ENCODE peak calls at places on chromosomes 3 and 15, in four cellular contexts. One of them, this sample, is unnamed.

GRCh38 chr3:194928831-194929594 is 243.3 kb downstream of the FAM43A start:
- DNase-seq in WTC11: peak; percentile 82
- DNase-seq in K562: peak; percentile 54
- DNase-seq in GM12878: no peak
- DNase-seq in this sample: no peak

GRCh38 chr3:50591196-50591741 is 20.3 kb downstream of the CISH start:
- DNase-seq in WTC11: no peak
- DNase-seq in GM12878: no peak
- DNase-seq in K562: no peak
- DNase-seq in this sample: no peak

GRCh38 chr3:124676236-124676635 is 54.0 kb upstream of the UMPS start:
- DNase-seq in K562: peak; percentile 18
- DNase-seq in GM12878: no peak
- DNase-seq in WTC11: no peak
- DNase-seq in this sample: no peak

GRCh38 chr3:48118322-48118721 is 69.9 kb downstream of the CDC25A start:
- DNase-seq in WTC11: peak; percentile 21
- DNase-seq in K562: no peak
- DNase-seq in GM12878: no peak
- DNase-seq in this sample: no peak

GRCh38 chr15:72070817-72071447 is 47.0 kb downstream of the MYO9A start:
- DNase-seq in GM12878: no peak
- DNase-seq in WTC11: no peak
- DNase-seq in K562: no peak
- DNase-seq in this sample: no peak

GRCh38 chr3:71214797-71215196 is 368.7 kb downstream of the FOXP1 start:
- DNase-seq in GM12878: no peak
- DNase-seq in K562: no peak
- DNase-seq in WTC11: no peak
- DNase-seq in this sample: no peak

GRCh38 chr3:46987485-46988401 is 8.3 kb downstream of the NBEAL2 start:
- DNase-seq in WTC11: peak; percentile 66
- DNase-seq in GM12878: peak; percentile 63
- DNase-seq in K562: peak; percentile 99
- DNase-seq in this sample: no peak

GRCh38 chr15:67945951-67946700 is 106.3 kb upstream of the RNU6-1 start:
- DNase-seq in GM12878: no peak
- DNase-seq in K562: no peak
- DNase-seq in WTC11: peak; percentile 60
- DNase-seq in this sample: peak; percentile 98

GRCh38 chr15:99504823-99505551 is 60.8 kb upstream of the MEF2A start:
- DNase-seq in GM12878: no peak
- DNase-seq in K562: no peak
- DNase-seq in WTC11: no peak
- DNase-seq in this sample: peak; percentile 25

GRCh38 chr15:39447431-39447830 is 133.4 kb upstream of the THBS1 start:
- DNase-seq in GM12878: no peak
- DNase-seq in WTC11: no peak
- DNase-seq in K562: no peak
- DNase-seq in this sample: no peak

GRCh38 chr15:31402003-31402402 is 75.4 kb downstream of the KLF13 start:
- DNase-seq in GM12878: no peak
- DNase-seq in K562: no peak
- DNase-seq in WTC11: no peak
- DNase-seq in this sample: no peak

GRCh38 chr3:43862992-43863805 is 172.5 kb downstream of the ABHD5 start:
- DNase-seq in WTC11: no peak
- DNase-seq in K562: no peak
- DNase-seq in GM12878: no peak
- DNase-seq in this sample: no peak

GRCh38 chr3:108818404-108818803 is 4.2 kb upstream of the TRAT1 start:
- DNase-seq in WTC11: peak; percentile 62
- DNase-seq in K562: peak; percentile 16
- DNase-seq in GM12878: no peak
- DNase-seq in this sample: peak; percentile 3

GRCh38 chr15:76223521-76223920 is 87.7 kb downstream of the ETFA start:
- DNase-seq in GM12878: peak; percentile 64
- DNase-seq in WTC11: no peak
- DNase-seq in K562: no peak
- DNase-seq in this sample: no peak

GRCh38 chr15:42133892-42134502 is 22.4 kb downstream of the PLA2G4F start:
- DNase-seq in WTC11: peak; percentile 90
- DNase-seq in K562: peak; percentile 76
- DNase-seq in GM12878: no peak
- DNase-seq in this sample: peak; percentile 52

GRCh38 chr3:9398715-9399708 is 1.6 kb downstream of the SETD5 start:
- DNase-seq in WTC11: no peak
- DNase-seq in GM12878: no peak
- DNase-seq in K562: peak; percentile 46
- DNase-seq in this sample: peak; percentile 62

GRCh38 chr15:76517910-76518309 is 181.3 kb downstream of the ISL2 start:
- DNase-seq in WTC11: no peak
- DNase-seq in GM12878: no peak
- DNase-seq in K562: no peak
- DNase-seq in this sample: no peak

GRCh38 chr3:79551997-79552396 is 215.8 kb downstream of the ROBO1 start:
- DNase-seq in GM12878: no peak
- DNase-seq in K562: no peak
- DNase-seq in WTC11: no peak
- DNase-seq in this sample: no peak

GRCh38 chr15:39680868-39681267 is 100.0 kb downstream of the THBS1 start:
- DNase-seq in GM12878: no peak
- DNase-seq in K562: no peak
- DNase-seq in WTC11: no peak
- DNase-seq in this sample: no peak

GRCh38 chr15:34275721-34276120 is 50.9 kb downstream of the EMC4 start:
- DNase-seq in GM12878: no peak
- DNase-seq in WTC11: no peak
- DNase-seq in K562: no peak
- DNase-seq in this sample: no peak

GRCh38 chr3:20040476-20041196 is 390 bp downstream of the KAT2B start:
- DNase-seq in GM12878: no peak
- DNase-seq in WTC11: peak; percentile 65
- DNase-seq in K562: peak; percentile 92
- DNase-seq in this sample: peak; percentile 27

GRCh38 chr15:77821188-77821958 is 188.7 kb upstream of the LINGO1 start:
- DNase-seq in K562: peak; percentile 75
- DNase-seq in WTC11: peak; percentile 82
- DNase-seq in GM12878: no peak
- DNase-seq in this sample: peak; percentile 24

GRCh38 chr15:85693277-85693676 is 101.4 kb downstream of the KLHL25 start:
- DNase-seq in K562: no peak
- DNase-seq in GM12878: no peak
- DNase-seq in WTC11: no peak
- DNase-seq in this sample: no peak

GRCh38 chr3:4716731-4717362 is 223.7 kb downstream of the ITPR1 start:
- DNase-seq in WTC11: no peak
- DNase-seq in K562: no peak
- DNase-seq in GM12878: no peak
- DNase-seq in this sample: no peak

GRCh38 chr15:60462027-60462426 is 16.9 kb downstream of the ICE2 start:
- DNase-seq in GM12878: no peak
- DNase-seq in K562: no peak
- DNase-seq in WTC11: no peak
- DNase-seq in this sample: no peak

GRCh38 chr3:110343945-110344344 is 727.7 kb upstream of the NECTIN3 start:
- DNase-seq in K562: no peak
- DNase-seq in WTC11: no peak
- DNase-seq in GM12878: no peak
- DNase-seq in this sample: peak; percentile 19

GRCh38 chr15:60485365-60485764 is 6.4 kb upstream of the ICE2 start:
- DNase-seq in GM12878: no peak
- DNase-seq in WTC11: no peak
- DNase-seq in K562: no peak
- DNase-seq in this sample: no peak

GRCh38 chr3:179196098-179196497 is 47.9 kb downstream of the PIK3CA start:
- DNase-seq in K562: no peak
- DNase-seq in WTC11: no peak
- DNase-seq in GM12878: peak; percentile 24
- DNase-seq in this sample: no peak

GRCh38 chr3:158159714-158160113 is 49.8 kb downstream of the RSRC1 start:
- DNase-seq in GM12878: no peak
- DNase-seq in WTC11: no peak
- DNase-seq in K562: peak; percentile 16
- DNase-seq in this sample: no peak

GRCh38 chr3:158165730-158166129 is 55.8 kb downstream of the RSRC1 start:
- DNase-seq in K562: no peak
- DNase-seq in GM12878: no peak
- DNase-seq in WTC11: no peak
- DNase-seq in this sample: no peak

GRCh38 chr3:158166223-158166622 is 56.3 kb downstream of the RSRC1 start:
- DNase-seq in K562: no peak
- DNase-seq in WTC11: no peak
- DNase-seq in GM12878: no peak
- DNase-seq in this sample: no peak

GRCh38 chr3:158158969-158159368 is 49.1 kb downstream of the RSRC1 start:
- DNase-seq in WTC11: no peak
- DNase-seq in K562: no peak
- DNase-seq in GM12878: no peak
- DNase-seq in this sample: no peak

GRCh38 chr3:158160958-158161357 is 51.1 kb downstream of the RSRC1 start:
- DNase-seq in GM12878: no peak
- DNase-seq in WTC11: no peak
- DNase-seq in K562: no peak
- DNase-seq in this sample: no peak
- TF ChIP-seq TCF7 in GM12878: no peak
- TF ChIP-seq TCF7 in WTC11: no peak
- TF ChIP-seq TCF7 in K562: no peak
- TF ChIP-seq TCF7 in this sample: no peak

DNA sequence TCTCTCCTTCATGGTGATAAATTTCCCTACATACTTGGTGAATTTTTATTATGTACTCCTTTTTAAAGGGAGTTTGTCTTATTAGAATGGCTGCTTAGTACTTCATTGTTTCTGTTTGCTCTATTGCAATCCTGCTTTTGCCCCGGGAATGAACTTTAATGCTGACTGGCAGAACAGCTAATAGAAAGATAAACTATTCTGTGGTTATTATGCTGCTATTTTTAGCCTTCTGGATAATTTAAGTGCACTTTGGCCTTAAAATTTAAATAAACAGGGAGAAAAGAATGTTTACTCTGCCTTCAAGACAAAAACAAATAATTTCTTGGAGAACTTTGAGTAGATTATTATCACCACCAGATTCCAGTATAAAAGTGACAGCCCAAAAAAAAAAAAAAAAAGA is 413.8 kb upstream of the CCDC54 start:
- DNase-seq in WTC11: no peak
- DNase-seq in K562: no peak
- DNase-seq in GM12878: no peak
- DNase-seq in this sample: no peak
- TF ChIP-seq TCF7 in WTC11: no peak
- TF ChIP-seq TCF7 in K562: no peak
- TF ChIP-seq TCF7 in GM12878: no peak
- TF ChIP-seq TCF7 in this sample: no peak

DNA sequence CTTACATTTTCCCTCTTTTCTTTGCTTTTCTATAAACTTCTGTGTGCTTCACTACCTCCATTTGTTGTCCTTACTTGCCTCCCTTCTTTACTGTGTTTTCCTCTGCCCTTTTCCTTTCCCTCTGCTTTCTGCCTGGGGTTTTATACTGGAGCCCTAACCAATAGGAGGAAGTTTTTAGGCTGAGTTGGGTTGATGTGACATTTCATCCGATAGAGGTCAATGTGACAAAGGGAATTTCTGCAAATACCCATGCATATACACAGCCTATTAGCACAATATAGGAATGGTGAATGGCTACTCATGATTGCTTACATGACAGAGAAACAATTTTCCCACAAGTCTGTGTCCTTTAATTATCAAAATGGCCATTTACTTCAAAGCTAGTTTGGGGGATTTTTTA is 153.0 kb upstream of the ARPP21 start:
- DNase-seq in WTC11: no peak
- DNase-seq in K562: no peak
- DNase-seq in GM12878: no peak
- DNase-seq in this sample: peak; percentile 2
- TF ChIP-seq TCF7 in WTC11: no peak
- TF ChIP-seq TCF7 in K562: no peak
- TF ChIP-seq TCF7 in GM12878: no peak
- TF ChIP-seq TCF7 in this sample: no peak

GRCh38 chr3:138452491-138452890 is 18.1 kb downstream of the ESYT3 start:
- DNase-seq in WTC11: no peak
- DNase-seq in K562: no peak
- DNase-seq in GM12878: no peak
- DNase-seq in this sample: no peak

GRCh38 chr3:138457863-138458735 is 23.7 kb downstream of the ESYT3 start:
- DNase-seq in K562: no peak
- DNase-seq in WTC11: no peak
- DNase-seq in GM12878: no peak
- DNase-seq in this sample: no peak

GRCh38 chr3:138458774-138459499 is 24.5 kb downstream of the ESYT3 start:
- DNase-seq in WTC11: no peak
- DNase-seq in GM12878: no peak
- DNase-seq in K562: no peak
- DNase-seq in this sample: no peak

GRCh38 chr3:138456961-138457862 is 22.8 kb downstream of the ESYT3 start:
- DNase-seq in WTC11: no peak
- DNase-seq in K562: no peak
- DNase-seq in GM12878: no peak
- DNase-seq in this sample: no peak

GRCh38 chr3:138455801-138456716 is 21.6 kb downstream of the ESYT3 start:
- DNase-seq in GM12878: no peak
- DNase-seq in K562: no peak
- DNase-seq in WTC11: no peak
- DNase-seq in this sample: no peak
- TF ChIP-seq TCF7 in GM12878: no peak
- TF ChIP-seq TCF7 in K562: no peak
- TF ChIP-seq TCF7 in WTC11: no peak
- TF ChIP-seq TCF7 in this sample: no peak

GRCh38 chr15:58260911-58261267 is 122.7 kb downstream of the AQP9 start:
- DNase-seq in K562: no peak
- DNase-seq in GM12878: no peak
- DNase-seq in WTC11: no peak
- DNase-seq in this sample: no peak
- TF ChIP-seq TCF7 in K562: no peak
- TF ChIP-seq TCF7 in GM12878: no peak
- TF ChIP-seq TCF7 in WTC11: no peak
- TF ChIP-seq TCF7 in this sample: no peak

GRCh38 chr15:62110000-62110851 is 43.4 kb downstream of the C2CD4A start:
- DNase-seq in K562: no peak
- DNase-seq in GM12878: no peak
- DNase-seq in WTC11: no peak
- DNase-seq in this sample: no peak
- TF ChIP-seq TCF7 in K562: no peak
- TF ChIP-seq TCF7 in GM12878: no peak
- TF ChIP-seq TCF7 in WTC11: no peak
- TF ChIP-seq TCF7 in this sample: no peak

GRCh38 chr15:80866936-80867335 is 87.8 kb downstream of the CEMIP start:
- DNase-seq in GM12878: no peak
- DNase-seq in K562: no peak
- DNase-seq in WTC11: peak; percentile 30
- DNase-seq in this sample: no peak
- TF ChIP-seq TCF7 in GM12878: no peak
- TF ChIP-seq TCF7 in K562: no peak
- TF ChIP-seq TCF7 in WTC11: no peak
- TF ChIP-seq TCF7 in this sample: no peak

GRCh38 chr3:184591789-184592188 is 30.2 kb downstream of the EPHB3 start:
- DNase-seq in GM12878: no peak
- DNase-seq in K562: no peak
- DNase-seq in WTC11: no peak
- DNase-seq in this sample: no peak
- TF ChIP-seq TCF7 in GM12878: no peak
- TF ChIP-seq TCF7 in K562: no peak
- TF ChIP-seq TCF7 in WTC11: no peak
- TF ChIP-seq TCF7 in this sample: no peak

This sample was measured in HepG2.